ENCODE peak calls at places on chromosomes 2 and 18, in ten cellular contexts. N, C, M, B, P, T, D, G, J and I are unnamed samples.

GRCh38 chr2:222959358-222959757 is 92.6 kb upstream of the KCNE4 start:
- DNase-seq in N (peak), C (no peak), M (no peak), B (no peak), P (peak), T (peak), D (no peak), G (peak), J (no peak), I (peak)

GRCh38 chr2:36395866-36396265 is 40.3 kb downstream of the CRIM1 start:
- DNase-seq in N (no peak), C (no peak), M (no peak), B (no peak), P (no peak), T (no peak), D (no peak), G (no peak), J (no peak), I (peak)

GRCh38 chr2:66684289-66684688 is 249.4 kb downstream of the MEIS1 start:
- DNase-seq in N (no peak), C (no peak), M (no peak), B (no peak), P (no peak), T (no peak), D (no peak), G (no peak), J (no peak), I (no peak)

GRCh38 chr2:85215074-85216050 is 82.2 kb downstream of the TCF7L1 start:
- DNase-seq in N (peak), C (no peak), M (no peak), B (no peak), P (peak), T (no peak), D (no peak), G (peak), J (no peak), I (peak)

GRCh38 chr2:1091895-1092585 is 141.4 kb downstream of the SNTG2 start:
- DNase-seq in N (no peak), C (no peak), M (no peak), B (no peak), P (no peak), T (no peak), D (no peak), G (no peak), J (no peak), I (peak)

GRCh38 chr18:36365836-36366775 is 68.6 kb downstream of the FHOD3 start:
- DNase-seq in N (no peak), C (no peak), M (no peak), B (no peak), P (no peak), T (no peak), D (no peak), G (no peak), J (no peak), I (no peak)

GRCh38 chr2:108869542-108869941 is 83.0 kb downstream of the CCDC138 start:
- DNase-seq in N (no peak), C (no peak), M (no peak), B (no peak), P (no peak), T (no peak), D (no peak), G (no peak), J (no peak), I (no peak)

GRCh38 chr2:15613736-15614429 is 22.2 kb downstream of the DDX1 start:
- DNase-seq in N (no peak), C (no peak), M (no peak), B (no peak), P (no peak), T (no peak), D (no peak), G (no peak), J (no peak), I (no peak)

GRCh38 chr18:35770360-35770759 is 188.8 kb downstream of the GALNT1 start:
- DNase-seq in N (no peak), C (no peak), M (no peak), B (no peak), P (no peak), T (no peak), D (no peak), G (no peak), J (no peak), I (no peak)

GRCh38 chr2:16101196-16101595 is 160.8 kb downstream of the MYCN start:
- DNase-seq in N (no peak), C (no peak), M (no peak), B (no peak), P (no peak), T (no peak), D (peak), G (no peak), J (no peak), I (no peak)

GRCh38 chr2:31213883-31214637 is 3.3 kb downstream of the CAPN14 start:
- DNase-seq in N (no peak), C (no peak), M (no peak), B (no peak), P (no peak), T (no peak), D (no peak), G (no peak), J (no peak), I (no peak)

GRCh38 chr18:10057808-10058791 is 144.3 kb downstream of the VAPA start:
- DNase-seq in N (no peak), C (peak), M (no peak), B (no peak), P (peak), T (no peak), D (no peak), G (peak), J (no peak), I (peak)

GRCh38 chr2:15177103-15177502 is 384.0 kb downstream of the NBAS start:
- DNase-seq in N (no peak), C (no peak), M (no peak), B (no peak), P (peak), T (no peak), D (no peak), G (no peak), J (no peak), I (no peak)

GRCh38 chr18:32881009-32881408 is 108.2 kb upstream of the KLHL14 start:
- DNase-seq in N (no peak), C (no peak), M (no peak), B (no peak), P (no peak), T (no peak), D (no peak), G (no peak), J (no peak), I (no peak)

DNA sequence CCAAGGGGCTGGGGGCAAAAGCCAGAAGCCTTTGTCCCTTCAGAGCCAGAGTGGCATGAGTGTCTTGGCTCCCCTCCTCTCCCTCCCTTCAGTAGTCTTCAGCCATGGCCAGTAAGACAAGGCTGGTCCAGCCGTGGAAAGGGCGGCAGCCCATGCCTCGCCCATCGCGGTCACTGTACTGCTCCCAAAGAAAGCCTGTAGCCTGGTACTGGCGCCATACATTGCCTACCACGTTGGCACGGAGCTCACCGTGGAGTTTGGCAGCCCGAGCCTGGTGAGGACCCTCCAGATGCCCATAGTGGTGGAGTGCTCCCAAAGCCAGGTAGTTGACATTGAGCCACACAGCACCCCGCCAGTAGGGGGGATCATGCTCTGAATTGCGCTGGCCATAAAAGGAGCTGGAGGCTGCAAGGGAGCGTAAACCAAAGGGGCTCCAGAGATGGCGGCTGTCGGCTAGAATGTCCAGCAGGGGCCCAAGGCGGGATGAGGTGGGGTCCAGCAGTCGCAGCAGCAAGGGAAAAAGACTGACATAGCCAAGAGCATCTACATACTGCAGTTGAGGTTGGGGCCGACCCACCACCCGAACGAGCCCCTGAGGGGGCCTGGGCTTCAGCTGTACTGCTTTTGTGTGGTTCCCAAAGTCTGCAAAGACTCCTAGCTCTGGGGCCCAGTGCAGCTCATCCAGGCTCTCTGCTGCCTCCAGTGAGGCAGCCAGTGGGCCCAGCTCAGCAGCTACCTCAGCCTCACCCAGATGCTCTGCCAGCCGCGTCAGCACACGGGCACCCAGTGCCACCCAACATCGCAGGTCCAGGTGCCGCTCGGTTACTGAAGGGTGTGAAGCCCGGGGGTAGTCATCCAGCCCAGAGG is 3.2 kb downstream of the WBP1 start:
- DNase-seq in N (no peak), C (no peak), M (no peak), B (no peak), P (no peak), T (no peak), D (no peak), G (no peak), J (peak), I (no peak)
- TF ChIP-seq CTCF in N (peak), C (no peak), M (no peak), B (no peak), P (peak), T (peak), D (no peak), G (no peak), J (peak), I (no peak)

GRCh38 chr2:213066445-213066746 is 85.0 kb downstream of the IKZF2 start:
- DNase-seq in N (no peak), C (no peak), M (no peak), B (no peak), P (no peak), T (no peak), D (no peak), G (no peak), J (no peak), I (no peak)
- H3K4me3 ChIP-seq in N (no peak), C (no peak), M (no peak), B (no peak), P (peak), T (no peak), D (no peak), G (peak), J (no peak), I (no peak)

GRCh38 chr2:238750212-238750904 is 97.5 kb upstream of the TWIST2 start:
- DNase-seq in N (no peak), C (no peak), M (no peak), B (no peak), P (no peak), T (no peak), D (no peak), G (no peak), J (no peak), I (no peak)

DNA sequence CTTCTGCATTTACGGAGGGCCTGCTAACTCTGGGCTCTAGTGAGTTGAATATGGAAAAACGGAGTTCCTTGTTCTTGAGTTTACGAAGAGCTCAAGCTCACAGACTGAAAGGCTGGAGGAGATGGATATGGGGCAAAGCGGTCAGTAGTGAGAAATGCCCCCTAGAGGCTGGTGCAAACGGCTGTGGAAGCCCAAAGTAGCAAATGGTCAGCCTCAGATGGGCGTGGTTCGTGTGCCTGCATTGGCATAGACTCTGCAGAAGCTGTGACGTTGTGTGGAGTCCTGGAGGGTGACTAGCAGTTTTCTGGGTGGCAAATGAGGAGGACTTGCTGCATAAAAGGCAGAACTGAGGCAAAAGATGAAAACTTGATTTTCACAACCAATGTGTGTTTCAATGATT is 93.6 kb upstream of the TWIST2 start:
- DNase-seq in N (no peak), C (no peak), M (no peak), B (no peak), P (no peak), T (no peak), D (no peak), G (no peak), J (no peak), I (no peak)
- TF ChIP-seq CTCF in N (peak), C (no peak), M (no peak), B (no peak), P (peak), T (no peak), D (no peak), G (no peak), J (peak), I (peak)

GRCh38 chr18:62521588-62521987 is 1.2 kb upstream of the ZCCHC2 start:
- DNase-seq in N (no peak), C (no peak), M (no peak), B (no peak), P (peak), T (no peak), D (no peak), G (no peak), J (no peak), I (no peak)
- H3K4me3 ChIP-seq in N (peak), C (peak), M (peak), B (peak), P (peak), T (peak), D (peak), G (peak), J (peak), I (peak)